ENCODE peak calls at places on chromosomes 12 and 14, in six cellular contexts. P is heart left ventricle, Z is psoas muscle, H is cardiac muscle cell, J is left lung, F is mammary epithelial cell. W is an unnamed sample.

GRCh38 chr14:64137657-64138290 is 156.4 kb downstream of the ESR2 start:
- DNase-seq in Z (no peak), P (no peak), H (peak; percentile 30), J (no peak), F (no peak), W (no peak)

GRCh38 chr14:106738075-106738474 is 1211.7 kb downstream of the TMEM121 start:
- DNase-seq in Z (no peak), J (no peak), H (no peak), P (no peak), F (no peak), W (no peak)

GRCh38 chr12:132583736-132584135 is 26.6 kb downstream of the LRCOL1 start:
- DNase-seq in H (no peak), J (no peak), Z (no peak), P (no peak), F (no peak), W (no peak)

GRCh38 chr14:54627325-54627717 is 60.4 kb downstream of the SAMD4A start:
- DNase-seq in F (no peak), H (no peak), J (no peak), P (no peak), Z (no peak), W (no peak)

GRCh38 chr12:64780531-64781373 is 21.5 kb upstream of the GNS start:
- DNase-seq in F (peak; percentile 24), P (peak; percentile 41), H (no peak), J (peak; percentile 93), Z (peak; percentile 60), W (peak; percentile 32)

GRCh38 chr12:57139796-57140649 is 7.4 kb downstream of the LRP1-AS start:
- DNase-seq in J (no peak), F (no peak), P (no peak), H (peak; percentile 67), Z (no peak), W (no peak)

GRCh38 chr14:63770187-63770807 is 42.4 kb upstream of the SGPP1 start:
- DNase-seq in H (peak; percentile 77), P (peak; percentile 26), Z (no peak), F (peak; percentile 40), J (no peak), W (no peak)

GRCh38 chr12:106073179-106073578 is 65.6 kb downstream of the NUAK1 start:
- DNase-seq in Z (no peak), H (no peak), P (no peak), J (no peak), F (no peak), W (peak; percentile 41)

GRCh38 chr12:124404162-124404561 is 109.3 kb downstream of the RFLNA start:
- DNase-seq in H (no peak), Z (peak; percentile 88), P (no peak), J (no peak), F (no peak), W (no peak)

GRCh38 chr14:60658909-60659585 is 9.8 kb upstream of the SIX1 start:
- DNase-seq in P (no peak), Z (no peak), F (no peak), J (no peak), H (no peak), W (no peak)

GRCh38 chr14:67413806-67414769 is 2.1 kb upstream of the PLEK2 start:
- DNase-seq in J (no peak), H (peak; percentile 49), P (no peak), Z (no peak), F (peak; percentile 96), W (no peak)

DNA sequence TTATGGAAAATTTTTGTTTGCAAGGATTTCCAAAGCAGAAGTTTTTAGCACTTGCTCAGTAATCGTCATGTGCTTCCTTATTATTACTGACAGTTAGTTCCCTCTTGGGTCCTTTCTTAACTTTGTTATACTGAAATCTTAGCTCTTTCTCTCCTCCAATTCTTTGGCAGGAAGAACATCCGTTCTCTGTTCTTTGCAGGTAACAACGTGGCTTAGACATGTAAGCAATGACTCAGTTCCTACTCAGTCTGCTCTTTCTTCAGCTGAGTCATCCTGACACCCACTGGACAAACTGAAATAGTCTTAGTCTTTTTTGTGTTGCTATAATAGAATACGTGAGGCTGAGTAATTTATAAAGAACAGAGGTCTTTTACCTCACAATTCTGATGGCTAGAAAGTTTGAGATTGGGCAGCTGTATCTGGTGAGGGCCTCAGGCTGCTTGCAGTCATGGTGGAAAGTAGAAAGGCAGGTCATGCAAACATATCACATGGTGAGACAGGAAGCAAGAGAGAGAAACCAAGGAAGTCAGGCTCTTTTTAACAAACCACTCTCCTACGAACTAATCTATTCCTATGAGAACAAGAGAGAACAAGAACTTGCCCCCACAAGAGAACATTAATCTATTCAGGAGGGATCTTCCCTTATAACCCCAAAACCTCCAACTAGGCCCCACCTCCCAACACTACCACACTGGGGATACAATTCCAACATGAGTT is 49.2 kb downstream of the TESPA1 start:
- DNase-seq in P (no peak), J (no peak), Z (no peak), H (peak; percentile 81), F (peak; percentile 96), W (peak; percentile 69)
- TF ChIP-seq CTCF in P (no peak), J (no peak), Z (no peak), H (peak; percentile 23), F (peak; percentile 19), W (peak; percentile 30)

GRCh38 chr14:77531071-77531470 is 32.5 kb upstream of the ISM2 start:
- DNase-seq in Z (no peak), H (no peak), J (no peak), P (no peak), F (no peak), W (no peak)

GRCh38 chr14:77524536-77524935 is 25.9 kb upstream of the ISM2 start:
- DNase-seq in P (no peak), H (no peak), J (no peak), Z (no peak), F (no peak), W (no peak)

GRCh38 chr14:77529963-77530362 is 31.3 kb upstream of the ISM2 start:
- DNase-seq in F (no peak), P (no peak), J (no peak), Z (no peak), H (peak; percentile 27), W (no peak)

GRCh38 chr14:77529213-77529612 is 30.6 kb upstream of the ISM2 start:
- DNase-seq in H (no peak), P (no peak), Z (no peak), F (no peak), J (no peak), W (no peak)
- H3K4me3 ChIP-seq in H (no peak overlapping the region), P (no peak overlapping the region), Z (no peak overlapping the region), F (no peak overlapping the region), J (no peak overlapping the region), W (no peak overlapping the region)

DNA sequence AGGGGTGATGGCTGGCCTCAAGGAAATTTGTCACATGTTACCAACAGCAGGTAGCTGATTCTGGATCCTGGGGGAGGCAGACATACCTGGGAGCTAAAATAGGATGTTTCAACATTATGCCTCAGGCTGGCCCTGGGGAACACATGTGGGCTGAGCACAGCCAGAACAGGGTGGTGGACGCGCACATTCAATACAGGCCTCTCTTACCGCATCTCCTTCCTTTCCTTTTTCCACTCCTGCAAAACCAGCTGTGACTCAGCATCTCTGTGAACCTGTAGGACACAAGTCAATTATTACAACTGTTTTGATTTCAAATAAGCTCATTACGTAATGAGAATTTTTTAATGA is 61.0 kb downstream of the NT5DC3 start:
- DNase-seq in F (peak; percentile 37), Z (no peak), P (no peak), H (peak; percentile 23), J (no peak), W (no peak)
- H3K36me3 ChIP-seq in F (peaks cover 57% of the 10 kb centered on the region), Z (peaks cover 30% of the 10 kb centered on the region), P (no peaks in the 10 kb centered on the region), H (no peaks in the 10 kb centered on the region), J (peaks cover 81% of the 10 kb centered on the region), W (no peaks in the 10 kb centered on the region)

GRCh38 chr12:123075092-123075491 is 75.8 kb downstream of the PITPNM2 start:
- DNase-seq in Z (no peak), H (no peak), J (peak; percentile 40), P (no peak), F (no peak), W (no peak)

GRCh38 chr12:123077298-123078113 is 73.4 kb downstream of the PITPNM2 start:
- DNase-seq in P (no peak), F (no peak), H (no peak), Z (no peak), J (peak; percentile 42), W (no peak)

GRCh38 chr12:123073962-123074801 is 76.7 kb downstream of the PITPNM2 start:
- DNase-seq in F (no peak), P (no peak), J (peak; percentile 31), H (no peak), Z (no peak), W (no peak)

GRCh38 chr12:123076604-123077297 is 74.1 kb downstream of the PITPNM2 start:
- DNase-seq in F (peak; percentile 37), Z (no peak), P (no peak), J (peak; percentile 36), H (no peak), W (no peak)

DNA sequence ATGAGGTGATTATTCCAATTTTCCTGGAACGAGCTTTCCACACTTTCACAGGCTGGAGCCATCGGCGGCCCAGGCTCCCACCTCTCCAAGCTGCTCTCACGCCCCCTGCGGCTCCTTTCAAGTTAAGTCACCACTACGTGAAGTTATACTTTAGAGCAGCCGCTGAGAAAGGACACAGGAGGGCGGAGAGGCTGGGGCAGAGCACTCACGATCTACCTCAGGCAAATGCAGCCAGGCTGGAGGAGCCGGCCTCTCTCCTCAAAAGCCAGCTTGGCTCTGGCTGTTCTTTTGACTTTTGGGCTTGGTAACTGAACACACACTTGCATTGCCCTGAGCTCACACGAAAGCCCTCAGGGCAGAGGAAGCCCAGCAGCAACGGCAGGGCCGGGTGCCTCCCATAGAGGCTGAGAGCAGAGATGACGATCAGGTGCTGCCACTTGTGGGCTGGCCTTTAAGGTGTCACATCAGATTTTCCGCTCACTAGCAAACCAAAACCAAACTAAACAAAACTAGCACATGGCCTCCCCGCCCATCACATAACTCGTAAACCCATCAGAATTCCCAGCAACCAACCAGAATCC is 75.2 kb downstream of the PITPNM2 start:
- DNase-seq in H (no peak), F (no peak), Z (no peak), J (peak; percentile 66), P (no peak), W (peak; percentile 25)
- TF ChIP-seq CTCF in H (no peak), F (no peak), Z (no peak), J (no peak), P (no peak), W (no peak)

GRCh38 chr12:111650912-111651311 is 34.8 kb downstream of the BRAP start:
- DNase-seq in H (no peak), J (no peak), Z (no peak), P (no peak), F (no peak), W (no peak)
- H3K4me3 ChIP-seq in H (no peak overlapping the region), J (no peak overlapping the region), Z (no peak overlapping the region), P (no peak overlapping the region), F (no peak overlapping the region), W (no peak overlapping the region)

DNA sequence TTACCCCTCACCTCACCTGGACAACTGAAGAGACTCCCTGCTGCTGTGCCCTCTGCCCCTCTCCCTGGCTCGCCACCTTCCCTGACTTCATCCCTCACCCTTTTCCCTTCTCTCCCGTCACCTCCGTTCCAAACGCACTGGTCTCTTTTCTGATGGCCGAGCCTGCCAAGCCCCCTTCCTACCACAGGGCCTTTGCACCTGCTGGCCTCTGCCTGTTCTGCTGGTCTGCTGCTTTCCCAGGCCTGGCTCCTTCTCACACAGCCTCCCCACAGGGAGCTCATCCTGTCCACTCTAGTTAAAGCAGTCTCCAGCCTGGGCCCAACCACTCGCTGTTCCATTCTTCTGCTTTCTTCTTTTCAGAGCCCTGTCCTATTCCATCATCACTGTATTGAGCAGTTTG is 34.6 kb downstream of the RBM19 start:
- DNase-seq in J (no peak), P (no peak), H (no peak), F (no peak), Z (no peak), W (no peak)
- H3K36me3 ChIP-seq in J (peaks cover 84% of the 10 kb centered on the region), P (no peaks in the 10 kb centered on the region), H (no peaks in the 10 kb centered on the region), F (peaks cover 6% of the 10 kb centered on the region), Z (peaks cover 80% of the 10 kb centered on the region), W (peaks cover 9% of the 10 kb centered on the region)

W was measured in GM06990.